ENCODE peak calls at places on chromosome 22, in four cellular contexts. P is BJ, O is progenitor cell of endocrine pancreas, J is HT1080. B is an unnamed sample.

GRCh38 chr22:38335077-38335476 is 17.8 kb upstream of the CSNK1E start:
- DNase-seq in P (no peak), O (no peak), J (no peak), B (no peak)

GRCh38 chr22:26432619-26433311 is 3.7 kb downstream of the ASPHD2 start:
- DNase-seq in P (no peak), O (no peak), J (no peak), B (no peak)

GRCh38 chr22:26756675-26757293 is 99.4 kb downstream of the MIAT start:
- DNase-seq in P (no peak), O (peak), J (peak), B (no peak)

GRCh38 chr22:19040581-19041402 is 81.4 kb downstream of the DGCR2 start:
- DNase-seq in P (no peak), O (no peak), J (no peak), B (no peak)

GRCh38 chr22:48849963-48850657 is 977.6 kb downstream of the BRD1 start:
- DNase-seq in P (no peak), O (no peak), J (no peak), B (no peak)

GRCh38 chr22:32573991-32574390 is 99.4 kb downstream of the FBXO7 start:
- DNase-seq in P (no peak), O (no peak), J (no peak), B (no peak)

GRCh38 chr22:40238425-40239344 is 61.0 kb downstream of the TNRC6B start:
- DNase-seq in P (peak), O (no peak), J (peak), B (peak)

GRCh38 chr22:20399866-20400605 is 6.1 kb downstream of the ZNF74 start:
- DNase-seq in P (no peak), O (no peak), J (no peak), B (no peak)

GRCh38 chr22:20799449-20799848 is 25.5 kb downstream of the SERPIND1 start:
- DNase-seq in P (no peak), O (no peak), J (no peak), B (no peak)

GRCh38 chr22:46937939-46938338 is 175.5 kb downstream of the TBC1D22A start:
- DNase-seq in P (no peak), O (no peak), J (no peak), B (no peak)

GRCh38 chr22:19543970-19544708 is 19.9 kb upstream of the CLDN5 start:
- DNase-seq in P (no peak), O (no peak), J (no peak), B (no peak)

GRCh38 chr22:39728236-39728860 is 157.8 kb downstream of the CACNA1I start:
- DNase-seq in P (no peak), O (no peak), J (no peak), B (no peak)

GRCh38 chr22:19751497-19752245 is 8.9 kb upstream of the TBX1 start:
- DNase-seq in P (no peak), O (no peak), J (no peak), B (no peak)

GRCh38 chr22:32204856-32205722 is at the start of gene RFPL2:
- DNase-seq in P (no peak), O (peak), J (peak), B (peak)

GRCh38 chr22:45469573-45470383 is 32.9 kb upstream of the FBLN1 start:
- DNase-seq in P (peak), O (no peak), J (no peak), B (no peak)

GRCh38 chr22:42207918-42208317 is 62.5 kb downstream of the TCF20 start:
- DNase-seq in P (no peak), O (no peak), J (no peak), B (no peak)

GRCh38 chr22:44224166-44224565 is 43.4 kb downstream of the PARVG start:
- DNase-seq in P (no peak), O (no peak), J (no peak), B (no peak)

GRCh38 chr22:38718414-38718813 is 12.7 kb downstream of the GTPBP1 start:
- DNase-seq in P (no peak), O (no peak), J (peak), B (no peak)

GRCh38 chr22:42688241-42688913 is 32.3 kb downstream of the A4GALT start:
- DNase-seq in P (peak), O (no peak), J (peak), B (no peak)

GRCh38 chr22:37228106-37229011 is 15.7 kb downstream of the RAC2 start:
- DNase-seq in P (no peak), O (no peak), J (peak), B (no peak)

GRCh38 chr22:45224988-45225731 is 15.5 kb downstream of the KIAA0930 start:
- DNase-seq in P (no peak), O (no peak), J (no peak), B (no peak)

GRCh38 chr22:19098157-19098556 is 24.1 kb downstream of the DGCR2 start:
- DNase-seq in P (no peak), O (no peak), J (no peak), B (no peak)

GRCh38 chr22:17672417-17672991 is 33.9 kb downstream of the BCL2L13 start:
- DNase-seq in P (no peak), O (no peak), J (no peak), B (no peak)

GRCh38 chr22:46574993-46575914 is 37.8 kb upstream of the CELSR1 start:
- DNase-seq in P (no peak), O (no peak), J (peak), B (no peak)

GRCh38 chr22:35997438-35997837 is 31.2 kb downstream of the RBFOX2 start:
- DNase-seq in P (no peak), O (no peak), J (no peak), B (no peak)

GRCh38 chr22:50621948-50622722 is 5.8 kb downstream of the ARSA start:
- DNase-seq in P (no peak), O (no peak), J (no peak), B (peak)

GRCh38 chr22:17817079-17817478 is 42.8 kb upstream of the BID start:
- DNase-seq in P (no peak), O (no peak), J (no peak), B (no peak)

GRCh38 chr22:30290679-30291333 is 1.5 kb upstream of the CASTOR1 start:
- DNase-seq in P (no peak), O (no peak), J (peak), B (no peak)

GRCh38 chr22:22410121-22410520 is 98.4 kb downstream of the ZNF280B start:
- DNase-seq in P (no peak), O (no peak), J (no peak), B (no peak)

GRCh38 chr22:43434601-43435311 is 22.9 kb downstream of the MPPED1 start:
- DNase-seq in P (no peak), O (no peak), J (no peak), B (no peak)

GRCh38 chr22:41928416-41929157 is 2.0 kb upstream of the TNFRSF13C start:
- DNase-seq in P (no peak), O (no peak), J (no peak), B (no peak)

GRCh38 chr22:44254811-44255210 is 57.9 kb downstream of the SHISAL1 start:
- DNase-seq in P (no peak), O (peak), J (no peak), B (no peak)

GRCh38 chr22:17970205-17970708 is 54.1 kb downstream of the MICAL3 start:
- DNase-seq in P (no peak), O (no peak), J (no peak), B (no peak)

GRCh38 chr22:43136801-43137200 is 6.4 kb downstream of the MCAT start:
- DNase-seq in P (no peak), O (no peak), J (no peak), B (no peak)

GRCh38 chr22:20141186-20142077 is 9.4 kb downstream of the CCDC188 start:
- DNase-seq in P (peak), O (no peak), J (no peak), B (no peak)

GRCh38 chr22:20438066-20438677 is 547 bp upstream of the SCARF2 start:
- DNase-seq in P (no peak), O (no peak), J (no peak), B (no peak)